ENCODE peak calls at places on chromosomes 1 and 21, in seven cellular contexts. E is aorta, S is epithelial cell of esophagus, T is right lobe of liver, Z is IMR-90, J is AG10803, C is cardiac fibroblast. A is an unnamed sample.

GRCh38 chr1:10074059-10074854 is 41.5 kb downstream of the UBE4B start:
- DNase-seq in E (no peak), S (peak), T (no peak), Z (peak), J (peak), C (peak), A (peak)

GRCh38 chr1:21622466-21623315 is 46.5 kb downstream of the RAP1GAP start:
- DNase-seq in E (no peak), S (peak), T (peak), Z (no peak), J (no peak), C (no peak), A (no peak)

GRCh38 chr1:54888080-54888733 is 1.2 kb upstream of the DHCR24 start:
- DNase-seq in E (no peak), S (peak), T (peak), Z (no peak), J (no peak), C (no peak), A (no peak)

GRCh38 chr1:47436979-47437517 is 796 bp upstream of the FOXD2 start:
- DNase-seq in E (peak), S (peak), T (no peak), Z (peak), J (peak), C (peak), A (no peak)

GRCh38 chr1:19076841-19077616 is 120.6 kb upstream of the IFFO2 start:
- DNase-seq in E (peak), S (peak), T (no peak), Z (no peak), J (no peak), C (no peak), A (no peak)

GRCh38 chr1:5752715-5753330 is 239.4 kb downstream of the NPHP4 start:
- DNase-seq in E (peak), S (no peak), T (peak), Z (no peak), J (no peak), C (no peak), A (no peak)

GRCh38 chr1:150973826-150974579 is 632 bp downstream of the CERS2 start:
- DNase-seq in E (peak), S (peak), T (peak), Z (no peak), J (peak), C (no peak), A (peak)

GRCh38 chr1:147225193-147225730 is at the start of gene FMO5:
- DNase-seq in E (peak), S (peak), T (peak), Z (peak), J (peak), C (peak), A (no peak)

GRCh38 chr1:226722901-226723639 is 16.0 kb downstream of the ITPKB start:
- DNase-seq in E (no peak), S (no peak), T (no peak), Z (no peak), J (no peak), C (no peak), A (no peak)
- H3K4me3 ChIP-seq in E (no peak), S (no peak), T (no peak), Z (no peak), J (no peak), C (no peak), A (no peak)

GRCh38 chr21:35237287-35237686 is 188.2 kb upstream of the RUNX1 start:
- DNase-seq in E (no peak), S (no peak), T (no peak), Z (no peak), J (no peak), C (no peak), A (peak)

GRCh38 chr21:35238119-35238518 is 189.0 kb upstream of the RUNX1 start:
- DNase-seq in E (no peak), S (no peak), T (no peak), Z (no peak), J (no peak), C (no peak), A (no peak)

GRCh38 chr21:35236090-35236489 is 187.0 kb upstream of the RUNX1 start:
- DNase-seq in E (no peak), S (no peak), T (no peak), Z (no peak), J (no peak), C (no peak), A (peak)

GRCh38 chr21:35243171-35243570 is 194.1 kb upstream of the RUNX1 start:
- DNase-seq in E (no peak), S (no peak), T (no peak), Z (no peak), J (no peak), C (no peak), A (no peak)

DNA sequence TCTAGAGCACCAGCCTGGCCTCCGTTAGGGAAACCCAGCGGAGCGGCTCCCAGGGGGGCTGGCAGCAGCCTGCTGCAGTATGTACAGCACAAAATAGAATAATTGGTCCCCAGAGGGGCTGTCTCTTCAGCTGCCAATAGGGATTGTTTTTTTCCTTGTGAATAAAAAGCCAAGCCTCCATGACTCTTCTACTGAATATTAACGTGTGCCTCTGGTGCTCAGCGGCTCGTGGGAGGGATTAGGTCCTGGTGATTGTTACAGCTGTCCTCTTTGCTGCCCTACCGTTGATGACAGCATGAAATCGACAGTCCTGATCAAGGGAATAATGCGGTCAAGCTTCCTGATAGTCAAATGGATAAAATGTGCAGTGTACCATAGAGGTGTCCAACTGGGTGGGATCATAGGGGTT is 190.7 kb upstream of the RUNX1 start:
- DNase-seq in E (no peak), S (no peak), T (no peak), Z (no peak), J (no peak), C (peak), A (no peak)
- H3K4me3 ChIP-seq in E (no peak), S (no peak), T (no peak), Z (no peak), J (no peak), C (no peak), A (no peak)

GRCh38 chr1:193472430-193472829 is 286.0 kb upstream of the B3GALT2 start:
- DNase-seq in E (no peak), S (no peak), T (no peak), Z (no peak), J (no peak), C (no peak), A (no peak)
- H3K4me3 ChIP-seq in E (no peak), S (no peak), T (no peak), Z (no peak), J (no peak), C (no peak), A (no peak)

GRCh38 chr1:157111396-157112165 is 12.0 kb upstream of the ETV3L start:
- DNase-seq in E (no peak), S (no peak), T (no peak), Z (no peak), J (no peak), C (no peak), A (no peak)
- H3K4me3 ChIP-seq in E (no peak), S (no peak), T (no peak), Z (no peak), J (no peak), C (no peak), A (no peak)

GRCh38 chr1:11787804-11788436 is 17.8 kb downstream of the MTHFR start:
- DNase-seq in E (peak), S (no peak), T (no peak), Z (no peak), J (no peak), C (no peak), A (no peak)
- H3K4me3 ChIP-seq in E (no peak), S (no peak), T (no peak), Z (no peak), J (no peak), C (no peak), A (no peak)

DNA sequence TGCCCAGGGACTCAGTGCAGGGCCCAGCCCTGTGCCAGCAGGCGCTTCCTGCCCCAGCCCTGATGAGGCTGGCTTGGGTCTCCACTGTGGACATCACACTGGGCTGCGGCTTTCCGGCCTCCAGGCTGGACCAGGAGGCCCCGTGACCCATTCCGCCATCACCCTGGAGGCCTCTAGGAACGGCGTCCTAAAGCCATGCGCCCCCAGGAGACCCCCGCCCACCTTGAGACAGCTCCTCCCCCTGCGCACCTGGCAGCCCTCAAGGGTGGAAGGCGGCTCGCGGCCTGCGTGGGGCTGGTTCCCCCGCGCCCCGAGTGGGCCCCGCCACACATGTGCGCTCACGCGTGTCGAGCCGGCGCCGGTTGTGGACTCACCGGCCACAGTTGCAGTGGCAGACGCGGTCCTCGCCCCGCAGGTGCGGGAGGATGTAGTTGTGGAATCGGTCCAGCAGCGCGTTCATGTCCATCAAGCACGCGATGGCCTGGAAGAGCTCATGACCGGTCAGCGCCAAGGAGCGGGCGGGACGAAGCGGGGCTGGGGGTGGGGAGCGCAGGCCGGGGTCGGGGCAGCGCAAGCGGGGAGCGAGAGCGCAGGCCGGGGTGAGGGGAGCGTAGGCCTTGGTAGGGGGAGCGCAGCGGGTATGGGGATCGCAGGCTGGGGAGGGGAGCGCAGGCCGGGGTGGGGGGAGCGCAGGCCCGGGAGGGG is 962 bp downstream of the TMEM240 start:
- DNase-seq in E (peak), S (no peak), T (no peak), Z (peak), J (peak), C (peak), A (no peak)
- H3K4me3 ChIP-seq in E (peak), S (no peak), T (peak), Z (peak), J (peak), C (peak), A (no peak)

DNA sequence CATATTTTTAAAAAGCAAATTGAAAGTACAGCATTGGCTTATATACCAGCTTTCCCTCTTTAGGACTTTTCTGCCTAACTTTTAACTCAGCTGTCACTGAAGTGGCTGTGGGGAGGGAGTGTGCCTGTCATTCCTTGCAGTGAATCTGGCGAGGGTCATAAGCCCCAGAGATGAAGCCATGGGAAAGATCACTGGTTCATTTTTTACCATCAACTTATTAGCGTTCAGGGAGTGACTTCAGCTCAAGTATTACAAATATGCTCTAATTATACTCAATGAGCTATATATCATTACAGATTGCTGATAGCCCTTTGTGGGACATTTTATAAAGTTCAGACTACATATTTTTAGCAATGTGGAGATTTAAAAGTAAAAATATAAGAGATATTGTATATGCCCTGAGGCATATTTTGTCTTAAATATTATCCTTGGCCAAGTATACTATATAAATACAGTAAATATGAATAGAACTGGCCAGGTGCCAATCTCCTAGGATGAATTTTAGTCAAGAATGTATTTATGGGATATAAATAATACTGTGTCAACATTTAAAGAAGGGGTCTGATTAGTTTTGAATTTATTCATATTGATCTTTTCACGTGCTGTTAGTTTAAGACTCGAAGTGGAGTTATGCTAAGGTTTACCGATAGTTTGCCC is 4.4 kb downstream of the TGFB2 start:
- DNase-seq in E (no peak), S (no peak), T (no peak), Z (no peak), J (no peak), C (peak), A (no peak)
- H3K4me3 ChIP-seq in E (peak), S (no peak), T (no peak), Z (peak), J (no peak), C (peak), A (no peak)

GRCh38 chr1:44617703-44618029 is 56.6 kb downstream of the TMEM53 start:
- DNase-seq in E (no peak), S (no peak), T (no peak), Z (no peak), J (no peak), C (no peak), A (no peak)
- H3K4me3 ChIP-seq in E (no peak), S (no peak), T (no peak), Z (no peak), J (no peak), C (peak), A (no peak)

GRCh38 chr1:239707615-239708014 is 321.2 kb downstream of the CHRM3 start:
- DNase-seq in E (no peak), S (no peak), T (no peak), Z (no peak), J (no peak), C (no peak), A (no peak)

GRCh38 chr1:239706245-239706892 is 320.0 kb downstream of the CHRM3 start:
- DNase-seq in E (no peak), S (no peak), T (no peak), Z (no peak), J (no peak), C (no peak), A (no peak)

GRCh38 chr1:239711768-239712167 is 325.4 kb downstream of the CHRM3 start:
- DNase-seq in E (no peak), S (no peak), T (no peak), Z (no peak), J (no peak), C (no peak), A (no peak)

GRCh38 chr1:239703067-239703466 is 316.7 kb downstream of the CHRM3 start:
- DNase-seq in E (no peak), S (no peak), T (no peak), Z (no peak), J (no peak), C (no peak), A (no peak)

DNA sequence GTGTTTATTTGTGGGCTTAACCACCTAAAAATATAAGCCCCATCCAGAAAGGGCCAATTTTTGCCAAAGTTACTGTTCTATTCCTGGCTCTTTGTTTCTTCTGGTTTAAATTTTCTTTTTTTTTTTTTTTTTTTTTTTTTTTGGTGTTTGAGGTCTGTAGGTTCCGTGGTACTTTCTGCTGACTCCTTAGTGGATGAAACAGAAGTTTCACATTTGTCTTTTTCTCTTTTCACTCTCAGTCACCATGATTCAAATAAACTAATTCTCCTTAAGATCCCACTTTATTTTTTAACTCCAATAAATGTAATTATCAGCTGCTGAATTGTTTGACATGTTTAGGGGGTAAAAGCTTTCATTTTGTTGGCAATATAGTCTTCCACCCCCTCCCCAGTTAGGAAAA is 322.3 kb downstream of the CHRM3 start:
- DNase-seq in E (no peak), S (no peak), T (no peak), Z (no peak), J (no peak), C (no peak), A (no peak)
- H3K4me3 ChIP-seq in E (no peak), S (no peak), T (no peak), Z (no peak), J (no peak), C (no peak), A (no peak)

A was measured in Jurkat, Clone E6-1.